ENCODE peak calls at places on chromosome 20, in ten cellular contexts. P, I, D, O, E, Z, V, Y, B and J are unnamed samples.

GRCh38 chr20:62489186-62489939 is 13.6 kb upstream of the GATA5 start:
- DNase-seq in P (peak; percentile 62), I (no peak), D (no peak), O (peak; percentile 68), E (no peak), Z (no peak), V (peak; percentile 77), Y (no peak), B (no peak), J (no peak)

GRCh38 chr20:38725458-38725958 is 1.2 kb downstream of the SLC32A1 start:
- DNase-seq in P (no peak), I (no peak), D (no peak), O (no peak), E (no peak), Z (no peak), V (no peak), Y (no peak), B (no peak), J (no peak)

GRCh38 chr20:22499475-22500174 is 84.7 kb downstream of the FOXA2 start:
- DNase-seq in P (no peak), I (no peak), D (no peak), O (no peak), E (no peak), Z (no peak), V (no peak), Y (no peak), B (no peak), J (no peak)

GRCh38 chr20:14334306-14334930 is 3.0 kb downstream of the FLRT3 start:
- DNase-seq in P (peak; percentile 72), I (no peak), D (peak; percentile 75), O (peak; percentile 74), E (peak; percentile 60), Z (peak; percentile 1), V (peak; percentile 71), Y (no peak), B (peak; percentile 61), J (peak; percentile 70)

GRCh38 chr20:22385602-22386299 is 198.6 kb downstream of the FOXA2 start:
- DNase-seq in P (peak; percentile 54), I (no peak), D (no peak), O (peak; percentile 51), E (no peak), Z (no peak), V (peak; percentile 60), Y (no peak), B (peak; percentile 43), J (no peak)

GRCh38 chr20:53594068-53595017 is 704 bp upstream of the ZNF217 start:
- DNase-seq in P (peak; percentile 51), I (no peak), D (peak; percentile 99), O (peak; percentile 100), E (peak; percentile 84), Z (peak; percentile 96), V (peak; percentile 98), Y (peak; percentile 96), B (peak; percentile 97), J (peak; percentile 98)

GRCh38 chr20:33305591-33306057 is 22.6 kb downstream of the BPIFB1 start:
- DNase-seq in P (peak; percentile 54), I (no peak), D (no peak), O (no peak), E (peak; percentile 30), Z (no peak), V (no peak), Y (no peak), B (no peak), J (no peak)

GRCh38 chr20:32536861-32537656 is 48.1 kb downstream of the NOL4L start:
- DNase-seq in P (no peak), I (no peak), D (no peak), O (peak; percentile 79), E (no peak), Z (peak; percentile 68), V (peak; percentile 52), Y (peak; percentile 68), B (no peak), J (peak; percentile 35)

DNA sequence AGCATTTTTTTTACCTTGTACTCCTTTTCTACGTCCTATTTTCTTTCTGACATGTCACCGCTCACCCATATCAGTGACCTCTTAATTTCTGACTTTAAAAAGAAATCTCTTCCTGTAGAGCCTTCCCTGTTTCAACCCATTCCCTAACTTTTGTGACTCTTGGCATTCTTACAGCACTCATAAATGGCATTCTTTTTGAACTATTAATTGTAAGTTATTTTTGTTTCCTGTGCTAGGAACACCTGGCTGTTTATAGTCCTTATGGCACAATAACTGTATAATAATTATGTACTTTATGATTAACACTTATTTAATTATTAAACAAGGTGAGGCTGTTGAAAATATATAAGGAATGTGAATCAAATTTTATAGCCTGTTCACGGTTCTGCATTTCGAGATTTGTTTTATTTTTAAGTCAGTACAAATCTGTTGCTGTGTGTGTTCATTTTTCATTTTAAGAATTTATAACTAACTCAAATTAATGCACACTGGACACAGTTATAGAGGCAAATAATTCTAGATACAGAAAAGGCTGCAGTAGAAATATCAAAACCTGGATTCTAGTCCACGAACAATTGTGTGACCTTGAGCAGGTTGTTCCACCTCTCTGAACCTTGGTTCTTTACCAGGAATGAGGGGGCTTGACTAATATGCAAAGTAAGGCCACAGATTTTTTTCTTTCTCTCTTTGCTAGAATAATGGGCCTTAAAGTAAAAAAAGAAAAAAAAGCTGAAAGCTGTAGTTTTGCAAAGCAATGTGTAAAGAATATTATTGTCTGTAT is 1.5 kb downstream of the KIZ start:
- DNase-seq in P (no peak), I (no peak), D (no peak), O (no peak), E (no peak), Z (no peak), V (peak; percentile 34), Y (no peak), B (no peak), J (no peak)
- H3K4me3 ChIP-seq in P (no peak overlapping the region), I (peak overlapping the region; percentile 97), D (peak overlapping the region; percentile 88), O (peak overlapping the region; percentile 97), E (no peak overlapping the region), Z (peak overlapping the region; percentile 100), V (peak overlapping the region; percentile 87), Y (no peak overlapping the region), B (no peak overlapping the region), J (no peak overlapping the region)

GRCh38 chr20:63863798-63864544 is 1.1 kb upstream of the TPD52L2 start:
- DNase-seq in P (peak; percentile 77), I (peak; percentile 17), D (peak; percentile 61), O (peak; percentile 90), E (peak; percentile 76), Z (peak; percentile 92), V (peak; percentile 78), Y (peak; percentile 95), B (peak; percentile 84), J (peak; percentile 97)
- TF ChIP-seq CTCF in P (peak; percentile 67), I (peak; percentile 75), D (peak; percentile 53), O (peak; percentile 97), E (peak; percentile 46), Z (peak; percentile 73), V (peak; percentile 63), Y (peak; percentile 64), B (peak; percentile 42), J (peak; percentile 86)

GRCh38 chr20:63737690-63737939 is 1.2 kb downstream of the LIME1 start:
- DNase-seq in P (no peak), I (no peak), D (no peak), O (no peak), E (no peak), Z (no peak), V (no peak), Y (no peak), B (no peak), J (no peak)

GRCh38 chr20:63740070-63740500 is 509 bp downstream of the SLC2A4RG start:
- DNase-seq in P (no peak), I (no peak), D (peak; percentile 56), O (peak; percentile 80), E (peak; percentile 17), Z (peak; percentile 70), V (peak; percentile 54), Y (peak; percentile 68), B (peak; percentile 46), J (peak; percentile 60)

GRCh38 chr20:63737940-63738686 is 1.5 kb upstream of the SLC2A4RG start:
- DNase-seq in P (no peak), I (no peak), D (no peak), O (peak; percentile 62), E (no peak), Z (peak; percentile 37), V (no peak), Y (peak; percentile 59), B (no peak), J (peak; percentile 70)

GRCh38 chr20:63739129-63740069 is at the start of gene SLC2A4RG:
- DNase-seq in P (peak; percentile 39), I (no peak), D (peak; percentile 85), O (peak; percentile 96), E (peak; percentile 57), Z (peak; percentile 84), V (peak; percentile 85), Y (peak; percentile 85), B (peak; percentile 82), J (peak; percentile 88)

DNA sequence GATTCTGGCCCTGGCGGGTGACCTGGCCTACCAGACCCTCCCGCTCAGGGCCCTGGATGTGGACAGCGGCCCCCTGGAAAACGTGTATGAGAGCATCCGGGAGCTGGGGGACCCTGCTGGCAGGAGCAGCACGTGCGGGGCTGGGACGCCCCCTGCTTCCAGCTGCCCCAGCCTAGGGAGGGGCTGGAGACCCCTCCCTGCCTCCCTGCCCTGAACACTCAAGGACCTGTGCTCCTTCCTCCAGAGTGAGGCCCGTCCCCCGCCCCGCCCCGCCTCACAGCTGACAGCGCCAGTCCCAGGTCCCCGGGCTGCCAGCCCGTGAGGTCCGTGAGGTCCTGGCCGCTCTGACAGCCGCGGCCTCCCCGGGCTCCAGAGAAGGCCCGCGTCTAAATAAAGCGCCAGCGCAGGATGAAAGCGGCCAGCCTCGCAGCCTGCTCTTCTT is 868 bp upstream of the SLC2A4RG start:
- DNase-seq in P (no peak), I (no peak), D (peak; percentile 62), O (peak; percentile 86), E (peak; percentile 25), Z (peak; percentile 32), V (no peak), Y (peak; percentile 79), B (peak; percentile 20), J (peak; percentile 48)
- H3K4me3 ChIP-seq in P (peak overlapping the region; percentile 29), I (no peak overlapping the region), D (peak overlapping the region; percentile 46), O (peak overlapping the region; percentile 71), E (no peak overlapping the region), Z (peak overlapping the region; percentile 70), V (no peak overlapping the region), Y (peak overlapping the region; percentile 68), B (no peak overlapping the region), J (peak overlapping the region; percentile 69)

GRCh38 chr20:3778976-3779375 is 2.3 kb downstream of the SPEF1 start:
- DNase-seq in P (no peak), I (no peak), D (no peak), O (no peak), E (no peak), Z (no peak), V (no peak), Y (peak; percentile 32), B (no peak), J (no peak)

GRCh38 chr20:3783068-3783489 is 1.8 kb upstream of the SPEF1 start:
- DNase-seq in P (no peak), I (no peak), D (no peak), O (peak; percentile 32), E (no peak), Z (no peak), V (peak; percentile 39), Y (peak; percentile 53), B (no peak), J (no peak)

GRCh38 chr20:3782597-3782996 is 1.3 kb upstream of the SPEF1 start:
- DNase-seq in P (no peak), I (no peak), D (no peak), O (no peak), E (no peak), Z (no peak), V (no peak), Y (peak; percentile 30), B (no peak), J (no peak)

GRCh38 chr20:3783516-3784225 is 2.4 kb upstream of the SPEF1 start:
- DNase-seq in P (no peak), I (no peak), D (no peak), O (no peak), E (no peak), Z (no peak), V (no peak), Y (peak; percentile 28), B (no peak), J (no peak)

DNA sequence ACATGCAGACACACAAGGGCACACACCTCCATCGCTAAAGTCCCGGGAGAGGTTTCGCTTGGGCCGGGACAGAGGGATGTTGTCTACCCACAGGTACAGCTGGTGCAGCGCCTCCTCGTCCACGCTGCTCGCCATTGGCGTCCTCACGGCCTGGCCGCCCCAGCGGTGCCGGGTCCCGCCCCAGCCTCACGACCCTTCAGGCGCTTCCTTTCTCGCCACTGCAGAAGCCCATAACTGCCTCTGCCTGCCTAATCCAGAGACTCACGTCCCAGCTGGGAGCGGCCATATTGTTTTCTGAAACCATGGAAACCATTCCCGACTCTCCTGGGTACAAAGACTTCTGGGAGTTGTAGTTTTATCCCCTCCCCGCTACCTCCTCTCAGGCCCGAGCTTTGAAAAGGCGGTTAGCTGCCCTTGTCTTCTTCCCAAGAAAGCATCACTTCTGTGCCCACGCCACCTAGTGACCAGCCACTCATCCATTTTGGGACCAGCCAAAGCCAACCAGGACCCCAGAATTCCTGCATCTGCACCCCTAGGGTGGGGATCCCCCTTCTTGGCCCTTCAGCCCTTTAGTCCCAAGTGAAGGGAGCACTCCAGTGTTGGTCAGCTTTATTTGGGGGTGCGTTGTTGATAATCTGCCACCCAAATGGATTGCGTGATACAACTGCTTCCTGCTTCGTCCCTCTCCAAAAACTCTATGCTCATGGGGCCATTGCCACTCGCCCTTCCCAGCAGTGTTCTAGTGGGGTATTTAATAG is at the start of gene SPEF1:
- DNase-seq in P (peak; percentile 92), I (peak; percentile 86), D (peak; percentile 90), O (peak; percentile 93), E (peak; percentile 93), Z (peak; percentile 82), V (peak; percentile 98), Y (peak; percentile 75), B (peak; percentile 93), J (peak; percentile 80)
- TF ChIP-seq CTCF in P (peak; percentile 50), I (peak; percentile 60), D (peak; percentile 84), O (peak; percentile 55), E (peak; percentile 55), Z (peak; percentile 68), V (peak; percentile 91), Y (peak; percentile 36), B (peak; percentile 41), J (no peak)